ENCODE peak calls at places on chromosomes 13 and 19, in six cellular contexts. D is osteoblast, Q is suprapubic skin, B is thoracic aorta, J is MM.1S, A is neural progenitor cell. M is an unnamed sample.
A peak's percentile ranks its signal among the peaks of the same experiment; 100 is the strongest.

GRCh38 chr19:58531052-58531600 is 11.5 kb upstream of the ZBTB45 start:
- DNase-seq in Q (no peak), B (no peak), D (no peak), A (no peak), J (no peak), M (no peak)

GRCh38 chr19:1037553-1038115 is 2.3 kb upstream of the ABCA7 start:
- DNase-seq in A (no peak), B (no peak), D (no peak), Q (no peak), J (peak; percentile 63), M (peak; percentile 48)

GRCh38 chr13:76677047-76677446 is 209.2 kb downstream of the KCTD12 start:
- DNase-seq in D (no peak), J (no peak), A (no peak), Q (no peak), B (no peak), M (no peak)

GRCh38 chr19:38011426-38011825 is 104.4 kb downstream of the SIPA1L3 start:
- DNase-seq in D (no peak), J (no peak), Q (no peak), A (no peak), B (no peak), M (no peak)

GRCh38 chr13:103282571-103283450 is 216.6 kb upstream of the SLC10A2 start:
- DNase-seq in A (no peak), Q (no peak), J (no peak), D (peak; percentile 76), B (no peak), M (peak; percentile 63)

GRCh38 chr19:33785795-33786194 is 10.9 kb upstream of the KCTD15 start:
- DNase-seq in J (no peak), D (peak; percentile 78), Q (no peak), B (no peak), A (no peak), M (no peak)

GRCh38 chr19:6056282-6056741 is 54.0 kb downstream of the RFX2 start:
- DNase-seq in A (no peak), D (no peak), J (no peak), B (no peak), Q (peak; percentile 78), M (no peak)

GRCh38 chr13:54367639-54368271 is 1339.1 kb downstream of the OLFM4 start:
- DNase-seq in B (no peak), D (no peak), Q (no peak), A (no peak), J (no peak), M (no peak)

GRCh38 chr13:21668665-21669599 is 1.9 kb upstream of the FGF9 start:
- DNase-seq in A (peak; percentile 60), J (peak; percentile 66), Q (peak; percentile 64), B (no peak), D (peak; percentile 78), M (peak; percentile 77)
- H3K4me3 ChIP-seq in A (peak overlapping the region; percentile 55), J (peak overlapping the region; percentile 70), Q (peak overlapping the region; percentile 62), B (peak overlapping the region; percentile 79), D (peak overlapping the region; percentile 71), M (peak overlapping the region; percentile 84)

GRCh38 chr19:44726465-44726864 is 22.0 kb upstream of the BCL3 start:
- DNase-seq in J (no peak), B (no peak), D (no peak), Q (no peak), A (no peak), M (no peak)
- H3K27ac ChIP-seq in J (no peak overlapping the region), B (no peak overlapping the region), D (no peak overlapping the region), Q (no peak overlapping the region), A (no peak overlapping the region), M (no peak overlapping the region)

GRCh38 chr19:47391510-47392223 is 27.7 kb downstream of the MEIS3 start:
- DNase-seq in Q (peak; percentile 86), B (no peak), J (peak; percentile 67), A (peak; percentile 78), D (peak; percentile 93), M (peak; percentile 98)
- TF ChIP-seq CTCF in Q (peak; percentile 90), B (peak; percentile 87), J (peak; percentile 84), A (peak; percentile 96), D (peak; percentile 89), M (peak; percentile 96)

DNA sequence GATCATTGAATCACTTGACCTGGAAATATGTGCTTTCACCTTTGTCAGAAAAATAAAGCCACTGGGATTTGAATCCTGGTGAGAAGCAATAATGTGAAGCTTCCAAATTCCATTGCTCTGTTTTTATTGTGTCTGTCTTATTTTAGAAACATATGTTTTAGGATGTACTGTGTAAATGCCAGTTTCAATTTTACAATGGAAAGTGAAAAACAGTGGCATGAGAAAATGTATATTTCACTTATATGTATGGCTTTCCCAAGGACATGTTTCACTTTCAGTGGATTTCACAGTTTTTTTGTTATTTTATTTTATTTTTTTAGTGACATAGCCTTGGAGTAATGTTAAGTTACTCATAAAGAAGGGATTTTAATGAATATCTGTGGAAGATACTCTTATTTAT is 190.3 kb downstream of the GPC6 start:
- DNase-seq in Q (no peak), A (no peak), D (no peak), B (no peak), J (no peak), M (no peak)
- H3K4me3 ChIP-seq in Q (no peak overlapping the region), A (no peak overlapping the region), D (peak overlapping the region; percentile 3), B (no peak overlapping the region), J (no peak overlapping the region), M (no peak overlapping the region)

DNA sequence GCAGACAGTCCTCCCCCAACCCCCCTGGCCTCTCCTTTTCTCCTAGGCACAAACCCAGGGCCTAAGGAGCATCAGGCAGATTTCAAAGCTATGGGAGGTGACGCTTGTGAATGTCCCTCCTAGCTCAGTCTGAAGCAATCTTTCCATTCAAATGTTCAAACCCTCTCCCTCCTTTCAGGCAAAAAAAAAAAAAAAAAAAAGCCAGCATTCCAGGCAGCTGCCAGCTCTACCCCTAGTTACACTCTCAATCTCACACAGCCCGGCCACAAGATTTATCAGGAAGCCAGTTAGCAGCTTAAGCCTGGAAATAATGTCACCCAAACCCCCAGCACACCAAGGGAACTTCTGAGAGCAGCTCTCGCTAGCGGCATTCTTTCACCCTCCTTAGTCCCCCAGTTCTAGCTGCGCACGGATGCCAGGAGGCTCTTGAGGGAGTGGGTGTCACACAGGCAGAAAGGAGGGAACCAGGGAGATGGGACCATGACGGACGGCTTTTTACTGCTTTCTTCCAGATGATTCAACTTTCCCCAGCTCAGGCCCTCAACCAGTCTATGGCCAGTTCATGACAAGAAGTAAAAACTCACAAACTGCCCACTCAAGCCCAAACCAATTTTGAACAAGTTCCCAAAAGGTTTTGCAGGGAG is 6.3 kb downstream of the SH3GL1 start:
- DNase-seq in D (peak; percentile 85), B (no peak), J (no peak), A (peak; percentile 76), Q (no peak), M (peak; percentile 59)
- H3K27ac ChIP-seq in D (peak overlapping the region; percentile 67), B (no peak overlapping the region), J (no peak overlapping the region), A (peak overlapping the region; percentile 93), Q (peak overlapping the region; percentile 36), M (peak overlapping the region; percentile 80)

DNA sequence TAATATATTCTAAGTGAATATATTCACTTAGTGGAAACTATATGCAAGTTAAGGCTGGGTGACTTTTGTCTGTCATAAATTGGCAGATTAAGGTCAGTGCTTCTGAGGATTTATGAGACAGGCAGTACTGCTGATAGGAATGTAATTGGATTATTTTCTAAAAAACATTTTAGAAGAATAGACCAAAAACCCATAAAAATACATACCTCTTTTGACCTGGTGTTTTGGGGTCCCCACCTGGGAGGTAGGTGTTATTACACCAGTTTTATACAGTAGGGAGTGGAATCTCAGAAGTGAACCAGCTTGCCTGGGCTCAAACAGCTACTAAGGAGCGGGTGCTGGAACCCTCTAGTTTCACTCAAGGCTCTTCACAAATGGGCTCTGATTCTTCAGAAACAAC is 25.3 kb downstream of the COG3 start:
- DNase-seq in J (no peak), A (no peak), B (no peak), Q (no peak), D (no peak), M (no peak)
- TF ChIP-seq CTCF in J (peak; percentile 22), A (peak; percentile 32), B (no peak), Q (no peak), D (peak; percentile 6), M (peak; percentile 71)

GRCh38 chr19:49924004-49924880 is 4.8 kb upstream of the ATF5 start:
- DNase-seq in A (no peak), B (no peak), D (peak; percentile 42), J (no peak), Q (no peak), M (peak; percentile 43)

GRCh38 chr19:49929121-49929610 is at the start of the genes ATF5 and NUP62:
- DNase-seq in Q (peak; percentile 93), A (peak; percentile 93), J (peak; percentile 93), D (peak; percentile 100), B (peak; percentile 60), M (peak; percentile 92)

GRCh38 chr19:49925486-49925885 is 3.5 kb upstream of the ATF5 start:
- DNase-seq in A (no peak), Q (no peak), D (no peak), J (no peak), B (no peak), M (no peak)

GRCh38 chr19:49927526-49928264 is 1.3 kb upstream of the ATF5 start:
- DNase-seq in A (no peak), B (no peak), D (no peak), J (no peak), Q (no peak), M (no peak)

DNA sequence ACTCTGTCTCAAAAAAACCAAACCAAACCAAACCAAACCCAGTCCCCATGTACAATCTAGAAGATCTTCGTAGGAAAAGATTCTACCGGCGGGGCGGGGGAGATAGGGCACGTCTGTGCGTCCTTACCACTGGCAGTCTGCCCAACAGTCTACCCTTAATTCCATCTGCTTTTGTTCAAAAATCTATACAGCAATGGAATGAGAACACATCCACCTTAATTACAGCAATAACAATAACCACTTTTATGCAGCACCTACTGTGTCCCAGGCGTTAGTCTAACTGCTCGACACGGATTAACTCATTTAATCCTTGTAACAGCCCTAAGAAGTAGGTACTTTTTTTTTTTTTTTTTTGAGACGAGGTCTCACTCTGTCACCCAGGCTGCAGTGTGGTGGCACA is 2.5 kb upstream of the ATF5 start:
- DNase-seq in J (no peak), Q (no peak), D (no peak), A (no peak), B (no peak), M (peak; percentile 28)
- H3K4me3 ChIP-seq in J (no peak overlapping the region), Q (no peak overlapping the region), D (no peak overlapping the region), A (no peak overlapping the region), B (no peak overlapping the region), M (no peak overlapping the region)

DNA sequence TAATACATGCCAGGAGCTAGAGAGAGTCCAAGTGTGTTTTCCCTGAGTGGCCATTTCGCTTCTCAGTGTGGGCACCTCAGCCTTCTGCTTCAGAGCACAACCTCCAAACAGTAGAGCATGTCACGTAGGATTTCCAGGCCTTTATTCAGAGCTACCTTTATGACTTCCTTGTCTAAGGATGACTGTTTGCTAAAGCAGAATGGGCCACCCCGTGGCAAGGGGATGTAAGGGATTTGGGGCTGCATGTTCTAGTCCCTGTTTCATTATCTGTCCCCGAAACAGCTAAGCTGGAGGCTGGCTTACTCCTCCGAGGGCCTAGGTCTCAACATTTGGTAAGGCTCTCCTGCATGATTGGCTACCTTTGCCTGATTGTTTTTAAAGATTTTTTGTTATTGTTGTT is 6.0 kb downstream of the RNASEH2B start:
- DNase-seq in D (no peak), J (no peak), A (peak; percentile 48), B (no peak), Q (no peak), M (no peak)
- H3K27ac ChIP-seq in D (no peak overlapping the region), J (no peak overlapping the region), A (no peak overlapping the region), B (no peak overlapping the region), Q (no peak overlapping the region), M (no peak overlapping the region)

DNA sequence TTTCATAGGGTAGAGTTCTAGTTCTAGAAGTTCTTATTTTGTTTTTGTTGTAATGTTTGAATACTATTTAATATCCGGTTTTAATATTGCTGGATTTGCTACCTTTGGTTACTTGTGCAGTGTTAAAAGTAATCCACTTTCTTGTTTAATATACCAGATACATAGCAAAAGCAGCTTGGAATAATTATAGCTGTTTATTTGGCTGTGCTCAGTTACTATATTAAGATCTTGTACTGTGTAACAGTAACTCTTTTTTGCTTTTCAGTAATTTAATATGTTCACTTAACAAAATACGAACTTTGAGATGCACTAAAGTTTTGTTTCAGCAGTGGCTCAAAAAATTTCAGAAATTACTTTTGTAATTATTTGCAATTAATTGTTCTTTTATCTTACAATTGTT is 50.9 kb downstream of the AKAP11 start:
- DNase-seq in Q (no peak), D (no peak), J (no peak), B (no peak), A (no peak), M (no peak)
- TF ChIP-seq CTCF in Q (no peak), D (no peak), J (no peak), B (no peak), A (no peak), M (no peak)